ENCODE peak calls at places on chromosomes 12 and 14, in six cellular contexts. Z is fibroblast of the aortic adventitia, K is cardiac muscle cell, G is HuH-7, S is astrocyte, M is memory B cell. U is an unnamed sample.

GRCh38 chr14:95491936-95492608 is 24.4 kb downstream of the SYNE3 start:
- DNase-seq in Z (no peak), K (no peak), G (no peak), M (no peak), S (no peak), U (no peak)

GRCh38 chr14:43795600-43796228 is 711.4 kb downstream of the FSCB start:
- DNase-seq in Z (peak; percentile 18), K (peak; percentile 9), M (no peak), S (no peak), G (peak; percentile 1), U (peak; percentile 34)

GRCh38 chr12:62530596-62530995 is 64.0 kb downstream of the MON2 start:
- DNase-seq in M (no peak), Z (peak; percentile 72), S (peak; percentile 63), K (no peak), G (no peak), U (peak; percentile 71)

GRCh38 chr14:68141531-68142088 is 322.0 kb downstream of the RAD51B start:
- DNase-seq in K (no peak), Z (peak; percentile 65), G (no peak), S (peak; percentile 63), M (no peak), U (peak; percentile 79)

GRCh38 chr12:14190694-14191093 is 174.8 kb upstream of the ATF7IP start:
- DNase-seq in K (no peak), G (no peak), M (no peak), S (no peak), Z (no peak), U (no peak)

GRCh38 chr12:66241061-66242043 is 52.3 kb downstream of the IRAK3 start:
- DNase-seq in S (peak; percentile 76), K (no peak), Z (peak; percentile 84), M (no peak), G (peak; percentile 47), U (peak; percentile 97)

GRCh38 chr12:40263616-40264409 is 39.0 kb downstream of the LRRK2 start:
- DNase-seq in G (no peak), K (no peak), Z (no peak), M (no peak), S (no peak), U (peak; percentile 37)

GRCh38 chr14:29518335-29518734 is 409.3 kb downstream of the PRKD1 start:
- DNase-seq in G (no peak), Z (peak; percentile 49), M (no peak), S (peak; percentile 2), K (no peak), U (peak; percentile 7)

GRCh38 chr14:95396221-95396620 is 76.5 kb upstream of the CLMN start:
- DNase-seq in G (no peak), M (peak; percentile 26), Z (no peak), K (no peak), S (no peak), U (no peak)

GRCh38 chr12:121989266-121989950 is 32.3 kb upstream of the BCL7A start:
- DNase-seq in G (no peak), Z (no peak), S (no peak), K (no peak), M (no peak), U (no peak)

U was measured in amniotic epithelial cell.